ENCODE peak calls at places on chromosomes 5 and 9, in five cellular contexts. K is HepG2, Y is GM12891, F is K562, S is GM12878. R is an unnamed sample.

GRCh38 chr5:5816960-5817359 is 394.5 kb downstream of the ICE1 start:
- DNase-seq in F (no peak), Y (no peak), K (no peak), S (no peak), R (no peak)

GRCh38 chr5:136427421-136427820 is 62.1 kb upstream of the TRPC7 start:
- DNase-seq in Y (no peak), K (no peak), F (no peak), S (no peak), R (no peak)

GRCh38 chr9:94145640-94146039 is 61.4 kb downstream of the PTPDC1 start:
- DNase-seq in Y (no peak), K (no peak), F (peak), S (no peak), R (no peak)

GRCh38 chr9:88280816-88281382 is 107.3 kb upstream of the SPIN1 start:
- DNase-seq in S (no peak), Y (no peak), K (no peak), F (no peak), R (no peak)

GRCh38 chr9:123113185-123113584 is 79.7 kb downstream of the GPR21 start:
- DNase-seq in Y (no peak), S (no peak), F (no peak), K (no peak), R (no peak)

GRCh38 chr9:97307500-97308163 is at the start of gene CCDC180:
- DNase-seq in S (no peak), Y (no peak), K (no peak), F (no peak), R (no peak)

GRCh38 chr9:76646249-76646648 is 118.0 kb upstream of the PCA3 start:
- DNase-seq in S (no peak), K (no peak), Y (no peak), F (peak), R (no peak)

GRCh38 chr5:61301345-61301744 is 30.7 kb upstream of the ZSWIM6 start:
- DNase-seq in F (no peak), Y (no peak), S (no peak), K (no peak), R (no peak)

GRCh38 chr5:6181147-6181729 is 197.1 kb downstream of the MED10 start:
- DNase-seq in S (no peak), F (no peak), K (no peak), Y (no peak), R (no peak)

GRCh38 chr5:78601622-78602314 is 46.8 kb downstream of the LHFPL2 start:
- DNase-seq in S (no peak), K (peak), F (no peak), Y (no peak), R (no peak)

GRCh38 chr5:135304352-135305221 is 94.4 kb downstream of the MACROH2A1 start:
- DNase-seq in S (no peak), F (peak), Y (no peak), K (peak), R (no peak)

GRCh38 chr5:96149546-96149945 is 187.9 kb upstream of the ELL2 start:
- DNase-seq in S (no peak), Y (no peak), F (no peak), K (no peak), R (no peak)

GRCh38 chr9:26727471-26727870 is 165.1 kb downstream of the CAAP1 start:
- DNase-seq in F (no peak), Y (no peak), K (no peak), S (no peak), R (no peak)

GRCh38 chr5:159304961-159305595 is 25.2 kb downstream of the IL12B start:
- DNase-seq in F (no peak), Y (no peak), S (no peak), K (no peak), R (no peak)

GRCh38 chr9:93467062-93467416 is 13.7 kb upstream of the FAM120AOS start:
- DNase-seq in S (no peak), F (peak), K (peak), Y (no peak), R (no peak)

GRCh38 chr9:113906411-113907110 is 30.5 kb downstream of the ZNF618 start:
- DNase-seq in Y (no peak), S (no peak), F (no peak), K (no peak), R (no peak)

GRCh38 chr5:180173875-180174586 is 35.0 kb downstream of the RASGEF1C start:
- DNase-seq in K (no peak), F (no peak), Y (no peak), S (no peak), R (no peak)

GRCh38 chr5:89458330-89458656 is 575.3 kb upstream of the MEF2C start:
- DNase-seq in S (no peak), F (no peak), K (no peak), Y (no peak), R (no peak)

GRCh38 chr5:39608024-39608423 is 183.2 kb upstream of the DAB2 start:
- DNase-seq in K (no peak), F (no peak), S (no peak), Y (no peak), R (no peak)

DNA sequence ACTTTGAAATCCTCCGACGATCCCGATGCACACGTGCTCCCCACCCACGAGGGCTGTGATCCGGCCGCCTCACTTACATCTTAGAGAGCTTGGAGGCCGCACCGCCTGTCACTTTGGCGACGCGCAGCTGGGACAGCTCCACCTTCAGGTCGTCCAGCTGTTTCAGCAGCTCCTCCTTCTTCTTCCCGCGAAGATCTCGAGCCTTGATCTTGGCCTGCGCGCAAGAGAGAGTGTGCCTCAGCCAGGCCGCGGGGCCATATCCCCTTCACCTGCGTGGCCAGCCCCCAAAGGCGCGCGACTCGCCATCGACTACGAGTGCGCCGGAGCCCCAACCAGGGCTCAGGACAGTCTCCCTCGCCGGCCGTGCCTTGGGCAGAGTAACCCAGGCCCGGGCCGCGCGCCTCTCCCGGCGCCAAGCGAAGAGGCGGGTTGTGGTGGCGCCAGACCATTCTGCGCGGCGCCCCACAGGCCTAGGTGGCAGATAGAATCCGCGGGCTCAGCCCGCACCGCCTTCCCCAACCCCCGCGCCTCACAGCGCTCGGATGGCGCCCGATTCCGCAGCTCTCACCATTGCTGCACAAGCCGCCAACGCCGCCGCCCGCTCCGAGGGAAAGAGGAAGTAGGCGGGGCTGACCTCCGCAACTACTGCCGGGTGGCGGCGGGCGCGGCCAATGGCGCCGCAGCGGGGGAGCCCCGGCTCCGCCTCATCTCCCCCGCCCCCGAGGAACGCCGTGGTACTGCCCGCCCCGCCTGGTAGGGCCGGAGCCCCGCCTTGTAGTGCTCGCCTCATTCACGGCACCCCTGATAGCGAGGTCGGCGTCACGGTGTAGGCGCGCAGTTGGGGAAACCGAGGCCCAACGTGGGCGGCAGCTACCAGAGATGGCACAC is at the start of the genes ARPC5L and RPL35:
- DNase-seq in S (peak), F (peak), K (peak), Y (peak), R (peak)
- TF ChIP-seq POLR2A in S (peak), F (peak), K (peak), Y (peak), R (peak)

DNA sequence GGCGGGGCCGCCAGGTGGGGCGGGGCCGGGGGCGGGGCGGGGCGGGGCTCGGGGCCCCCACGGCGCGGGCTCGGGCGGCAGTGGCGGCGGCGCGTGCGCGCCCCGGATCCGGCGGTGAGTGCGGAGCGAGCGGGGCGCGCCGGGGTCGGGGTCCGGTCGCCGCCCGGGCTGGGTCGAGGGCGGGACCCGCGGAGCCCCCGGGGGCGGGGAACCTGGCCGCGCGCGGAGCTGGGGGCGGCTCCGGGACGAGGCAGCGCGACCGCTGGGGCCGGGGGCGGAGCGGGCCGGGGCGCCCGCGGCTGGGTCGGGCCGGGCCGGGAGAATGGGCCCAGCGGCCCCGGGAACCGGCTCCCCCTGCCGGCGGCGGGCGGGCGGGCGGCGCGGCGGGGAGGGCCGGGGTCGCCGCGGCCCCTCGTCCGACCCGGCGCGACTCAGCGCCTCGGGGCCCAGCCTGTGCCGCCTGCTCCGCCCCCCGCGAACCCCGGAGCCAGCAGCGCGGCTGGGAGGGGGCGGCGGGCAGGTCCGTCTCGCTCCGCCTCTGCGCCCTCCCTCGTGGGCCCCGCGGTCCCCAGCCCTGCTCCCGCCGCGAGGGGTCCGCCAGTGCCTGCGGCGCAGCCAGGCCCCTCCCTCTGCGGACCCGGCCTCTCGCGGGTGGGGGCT is 3.1 kb downstream of the EGFL7 start:
- DNase-seq in Y (no peak), S (no peak), K (no peak), F (peak), R (no peak)
- TF ChIP-seq POLR2AphosphoS5 in Y (no peak), S (no peak), K (no peak), F (no peak), R (no peak)

DNA sequence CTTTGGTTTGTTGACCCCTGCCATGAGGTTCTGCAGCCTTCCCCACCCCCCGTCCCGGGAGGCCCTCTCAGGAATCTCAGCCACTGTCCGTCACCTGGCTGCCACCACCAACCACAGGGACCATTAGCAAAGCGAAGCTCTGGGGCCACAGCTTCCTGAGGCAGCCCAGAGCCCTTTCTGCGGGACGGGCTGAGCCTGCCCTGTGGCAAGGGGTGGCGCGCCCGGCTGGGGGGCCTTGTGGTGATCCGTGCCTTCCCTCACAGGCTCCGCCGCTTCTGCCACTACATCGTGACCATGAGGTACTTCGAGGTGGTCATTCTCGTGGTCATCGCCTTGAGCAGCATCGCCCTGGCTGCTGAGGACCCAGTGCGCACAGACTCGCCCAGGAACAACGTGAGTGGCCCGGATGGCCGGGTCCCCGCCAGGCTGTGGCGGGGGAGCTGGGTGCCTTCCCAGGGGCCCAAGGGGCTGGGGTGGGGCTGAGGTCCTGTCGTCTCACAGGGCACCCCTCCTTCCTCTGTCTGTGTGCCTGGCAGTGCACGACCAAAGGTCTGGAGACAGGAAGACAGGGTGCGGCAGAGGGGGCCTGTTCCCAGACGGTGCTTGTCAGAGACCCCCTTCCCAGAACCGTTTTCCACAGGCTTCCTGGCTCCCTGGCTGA is 169.2 kb downstream of the CACNA1B start:
- DNase-seq in K (no peak), Y (no peak), S (no peak), F (no peak), R (no peak)
- TF ChIP-seq TAF1 in K (no peak), Y (no peak), S (no peak), F (no peak), R (no peak)

GRCh38 chr5:2383678-2384025 is 367.8 kb downstream of the IRX2 start:
- DNase-seq in F (no peak), K (no peak), Y (no peak), S (no peak), R (no peak)
- TF ChIP-seq POLR2A in F (no peak), K (no peak), Y (no peak), S (no peak), R (no peak)

GRCh38 chr5:150057052-150057451 is 29.3 kb downstream of the CSF1R start:
- DNase-seq in S (no peak), Y (no peak), K (no peak), F (no peak), R (no peak)
- TF ChIP-seq POLR2AphosphoS5 in S (no peak), Y (no peak), K (no peak), F (no peak), R (no peak)

GRCh38 chr5:59038169-59039002 is 455.5 kb downstream of the RAB3C start:
- DNase-seq in S (no peak), Y (no peak), K (no peak), F (no peak), R (no peak)
- TF ChIP-seq TAF1 in S (no peak), Y (no peak), K (no peak), F (no peak), R (no peak)

GRCh38 chr5:181258576-181258975 is 2.4 kb downstream of the TRIM52 start:
- DNase-seq in K (no peak), S (no peak), F (no peak), Y (no peak), R (no peak)

GRCh38 chr5:181261320-181262085 is 560 bp upstream of the TRIM52 start:
- DNase-seq in Y (peak), S (no peak), F (peak), K (peak), R (peak)

GRCh38 chr5:181259974-181260719 is 796 bp downstream of the TRIM52 start:
- DNase-seq in S (no peak), Y (no peak), K (no peak), F (peak), R (no peak)

GRCh38 chr5:181259283-181259682 is 1.7 kb downstream of the TRIM52 start:
- DNase-seq in F (peak), S (no peak), Y (no peak), K (no peak), R (no peak)

GRCh38 chr5:181260720-181261319 is at the start of gene TRIM52:
- DNase-seq in K (peak), F (peak), Y (peak), S (peak), R (peak)
- TF ChIP-seq POLR2A in K (peak), F (peak), Y (peak), S (peak), R (peak)

R was measured in GM12892.